ENCODE peak calls at places on chromosomes 11 and 22, in eight cellular contexts. C is cerebellar nuclear complex; H is stimulated activated CD8-positive, alpha-beta memory T cell treated with anti-CD3 and anti-CD28 coated beads, Interleukin-2, amount 100 ng/mL, for 48 hours; F is BJ; W is stimulated activated CD4-positive, alpha-beta T cell treated with anti-CD3 and anti-CD28 coated beads, Interleukin-1b, Interleukin-23, amount 100 ng/mL, for 1 hour; U is hypothalamus; G is naive thymus-derived CD4-positive, alpha-beta T cell; L is globus pallidus. K is an unnamed sample.

GRCh38 chr11:122322369-122322768 is 206.4 kb upstream of the BLID start:
- DNase-seq in L (no peak), G (no peak), F (no peak), H (no peak), W (no peak), C (no peak), U (no peak), K (no peak)

GRCh38 chr11:396948-397548 is 3.0 kb downstream of the PKP3 start:
- DNase-seq in L (no peak), F (no peak), H (no peak), C (no peak), U (peak), G (no peak), W (no peak), K (peak)

GRCh38 chr22:48153726-48154125 is 1391.3 kb downstream of the TBC1D22A start:
- DNase-seq in L (no peak), W (no peak), F (no peak), G (no peak), U (no peak), H (no peak), C (peak), K (no peak)

GRCh38 chr22:50268655-50269113 is 1.5 kb downstream of the MAPK11 start:
- DNase-seq in H (no peak), F (no peak), L (no peak), C (no peak), U (no peak), G (no peak), W (no peak), K (no peak)

GRCh38 chr11:40166892-40167291 is 1292.6 kb downstream of the LRRC4C start:
- DNase-seq in G (no peak), L (no peak), H (no peak), U (no peak), F (no peak), W (no peak), C (no peak), K (no peak)

GRCh38 chr11:46242462-46242960 is 35.0 kb upstream of the CREB3L1 start:
- DNase-seq in H (no peak), W (no peak), U (no peak), L (no peak), F (no peak), G (no peak), C (no peak), K (no peak)

GRCh38 chr22:46547179-46547882 is 9.9 kb upstream of the CELSR1 start:
- DNase-seq in C (no peak), F (no peak), H (no peak), L (no peak), W (no peak), G (no peak), U (no peak), K (peak)

GRCh38 chr22:30733081-30733680 is 38.5 kb downstream of the OSBP2 start:
- DNase-seq in W (no peak), C (no peak), H (no peak), G (no peak), F (no peak), L (no peak), U (no peak), K (peak)

GRCh38 chr22:39284142-39284980 is 35.1 kb downstream of the RPL3 start:
- DNase-seq in U (no peak), C (no peak), L (no peak), H (no peak), G (no peak), F (no peak), W (no peak), K (no peak)

GRCh38 chr11:72280037-72280436 is 36.1 kb upstream of the PHOX2A start:
- DNase-seq in U (no peak), H (no peak), C (no peak), W (no peak), G (no peak), F (no peak), L (no peak), K (no peak)

GRCh38 chr11:33000181-33000580 is 15.5 kb upstream of the DEPDC7 start:
- DNase-seq in U (no peak), H (no peak), L (no peak), W (no peak), C (no peak), F (peak), G (no peak), K (peak)

GRCh38 chr11:84419576-84419975 is 1133.4 kb upstream of the CCDC90B start:
- DNase-seq in W (no peak), C (no peak), F (no peak), L (no peak), H (no peak), G (no peak), U (no peak), K (no peak)

GRCh38 chr11:123973816-123974215 is 3.8 kb downstream of the OR10S1 start:
- DNase-seq in H (no peak), W (no peak), G (no peak), L (no peak), C (no peak), F (peak), U (no peak), K (peak)

GRCh38 chr11:64340671-64341335 is 799 bp downstream of the CCDC88B start:
- DNase-seq in C (no peak), F (no peak), U (no peak), G (peak), H (peak), W (peak), L (no peak), K (no peak)

GRCh38 chr11:59221438-59221837 is 8.7 kb upstream of the MPEG1 start:
- DNase-seq in G (no peak), F (no peak), C (no peak), U (no peak), L (no peak), W (no peak), H (no peak), K (no peak)